ENCODE peak calls at places on chromosome 19, in eight cellular contexts. I is psoas muscle; W is hepatocyte; C is dorsolateral prefrontal cortex; Y is mammary epithelial cell; M is Peyer's patch; T is IMR-90; S is effector memory CD4-positive, alpha-beta T cell. K is an unnamed sample.

GRCh38 chr19:31372245-31372781 is 23.1 kb upstream of the TSHZ3 start:
- DNase-seq in I (no peak), T (no peak), C (no peak), Y (no peak), M (no peak), S (no peak), W (no peak), K (peak)

GRCh38 chr19:47102561-47103135 is 10.9 kb downstream of the ZC3H4 start:
- DNase-seq in W (no peak), T (no peak), I (no peak), C (no peak), S (no peak), M (no peak), Y (no peak), K (no peak)

GRCh38 chr19:46350758-46351159 is 3.9 kb downstream of the PPP5C start:
- DNase-seq in M (peak), I (no peak), W (no peak), S (no peak), Y (no peak), C (no peak), T (no peak), K (no peak)

GRCh38 chr19:53308339-53308811 is 25.2 kb upstream of the ZNF845 start:
- DNase-seq in S (no peak), C (no peak), M (no peak), T (no peak), W (peak), I (no peak), Y (no peak), K (no peak)

GRCh38 chr19:7705387-7706187 is 3.7 kb upstream of the FCER2 start:
- DNase-seq in S (peak), I (peak), T (no peak), M (peak), W (no peak), Y (no peak), C (no peak), K (peak)

GRCh38 chr19:47657719-47658118 is 48.8 kb downstream of the BICRA start:
- DNase-seq in W (peak), Y (no peak), M (no peak), S (no peak), C (no peak), T (no peak), I (peak), K (no peak)

GRCh38 chr19:38543807-38544568 is 73.8 kb downstream of the MAP4K1 start:
- DNase-seq in I (peak), Y (peak), C (peak), T (peak), S (no peak), M (peak), W (peak), K (no peak)

GRCh38 chr19:52234406-52234805 is 35.0 kb upstream of the ZNF766 start:
- DNase-seq in M (no peak), S (no peak), I (no peak), Y (no peak), C (no peak), W (no peak), T (no peak), K (no peak)

GRCh38 chr19:1355258-1355973 is 28.3 kb upstream of the NDUFS7 start:
- DNase-seq in C (peak), M (no peak), S (no peak), Y (peak), T (no peak), I (no peak), W (no peak), K (no peak)

GRCh38 chr19:37941820-37942515 is 35.0 kb downstream of the SIPA1L3 start:
- DNase-seq in M (no peak), C (peak), S (no peak), W (peak), T (no peak), Y (no peak), I (no peak), K (no peak)

GRCh38 chr19:737591-738093 is 13.3 kb upstream of the MISP start:
- DNase-seq in C (peak), Y (no peak), W (peak), S (peak), I (no peak), M (peak), T (peak), K (peak)

GRCh38 chr19:46919324-46919723 is 58.5 kb downstream of the ARHGAP35 start:
- DNase-seq in I (no peak), S (no peak), Y (peak), W (no peak), T (peak), C (no peak), M (no peak), K (no peak)

GRCh38 chr19:58368561-58369360 is 6.2 kb upstream of the ZNF497 start:
- DNase-seq in T (no peak), W (no peak), Y (no peak), I (peak), C (no peak), M (no peak), S (no peak), K (no peak)

GRCh38 chr19:50203281-50204080 is at the start of gene MYH14:
- DNase-seq in C (peak), M (no peak), W (peak), T (no peak), S (no peak), Y (no peak), I (peak), K (no peak)

GRCh38 chr19:29714371-29714952 is 599 bp downstream of the C19orf12 start:
- DNase-seq in W (no peak), Y (no peak), M (peak), I (no peak), S (peak), T (no peak), C (no peak), K (peak)

GRCh38 chr19:27750697-27751391 is 1462.1 kb downstream of the UQCRFS1 start:
- DNase-seq in I (no peak), C (no peak), M (no peak), W (no peak), S (no peak), Y (no peak), T (no peak), K (no peak)

GRCh38 chr19:16257509-16258002 is 59.8 kb downstream of the AP1M1 start:
- DNase-seq in M (no peak), W (no peak), I (no peak), C (no peak), Y (no peak), T (no peak), S (no peak), K (no peak)
- H3K27ac ChIP-seq in M (peak), W (no peak), I (no peak), C (no peak), Y (no peak), T (no peak), S (no peak), K (no peak)

GRCh38 chr19:17848598-17849292 is 963 bp upstream of the JAK3 start:
- DNase-seq in S (no peak), C (no peak), M (no peak), I (no peak), T (no peak), W (no peak), Y (no peak), K (no peak)
- H3K27ac ChIP-seq in S (peak), C (no peak), M (peak), I (no peak), T (no peak), W (no peak), Y (no peak), K (peak)

GRCh38 chr19:34363094-34363493 is 1.9 kb upstream of the GPI start:
- DNase-seq in W (no peak), Y (no peak), I (no peak), M (no peak), T (no peak), S (no peak), C (no peak), K (no peak)

GRCh38 chr19:34362679-34363069 is 2.3 kb upstream of the GPI start:
- DNase-seq in T (no peak), S (no peak), M (no peak), Y (no peak), W (no peak), C (no peak), I (no peak), K (no peak)

GRCh38 chr19:34359954-34360315 is 5.1 kb upstream of the GPI start:
- DNase-seq in M (no peak), Y (no peak), T (no peak), W (no peak), I (no peak), S (no peak), C (no peak), K (no peak)

GRCh38 chr19:34359140-34359953 is 5.6 kb upstream of the GPI start:
- DNase-seq in M (peak), I (peak), W (peak), T (peak), Y (peak), S (peak), C (peak), K (peak)

GRCh38 chr19:34360354-34360909 is 4.6 kb upstream of the GPI start:
- DNase-seq in M (no peak), C (no peak), Y (no peak), T (no peak), S (no peak), W (no peak), I (peak), K (no peak)
- H3K27ac ChIP-seq in M (no peak), C (no peak), Y (no peak), T (no peak), S (no peak), W (peak), I (peak), K (no peak)

DNA sequence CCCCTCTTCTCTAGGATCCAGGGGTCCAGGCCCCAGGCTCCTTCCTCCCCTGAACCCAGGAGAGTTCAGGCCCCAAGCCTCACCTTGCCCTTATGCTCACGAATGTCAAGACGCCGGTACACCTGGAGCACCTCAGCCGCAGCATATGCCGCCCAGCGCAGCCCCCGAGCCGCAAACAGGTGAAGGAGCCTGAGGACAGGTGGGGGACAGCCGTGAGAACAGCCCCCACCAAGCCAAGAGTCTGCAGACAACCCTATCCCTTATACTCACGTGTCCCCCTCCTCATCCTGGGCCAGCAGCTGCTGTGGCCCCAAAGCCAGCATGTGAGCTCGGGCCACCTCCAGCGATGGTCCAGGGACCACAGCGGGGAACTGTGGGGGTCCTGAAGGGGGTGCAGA is 3.7 kb downstream of the NFKBID start:
- DNase-seq in Y (no peak), W (no peak), M (no peak), T (no peak), S (no peak), I (no peak), C (no peak), K (no peak)
- H3K27ac ChIP-seq in Y (no peak), W (no peak), M (no peak), T (no peak), S (peak), I (no peak), C (no peak), K (no peak)

GRCh38 chr19:15672580-15673175 is at the start of gene CYP4F12:
- DNase-seq in Y (peak), M (peak), I (peak), T (no peak), S (no peak), C (no peak), W (peak), K (peak)
- H3K27ac ChIP-seq in Y (no peak), M (peak), I (no peak), T (no peak), S (peak), C (no peak), W (no peak), K (no peak)

GRCh38 chr19:16087940-16088339 is 11.6 kb downstream of the TPM4 start:
- DNase-seq in W (no peak), T (no peak), C (no peak), I (no peak), Y (no peak), S (no peak), M (no peak), K (no peak)

GRCh38 chr19:16088985-16089846 is 12.9 kb downstream of the TPM4 start:
- DNase-seq in Y (no peak), I (no peak), T (no peak), S (no peak), W (no peak), M (no peak), C (no peak), K (no peak)

GRCh38 chr19:16088351-16088984 is 12.2 kb downstream of the TPM4 start:
- DNase-seq in W (no peak), T (no peak), C (no peak), I (no peak), M (no peak), Y (no peak), S (no peak), K (no peak)

GRCh38 chr19:16084067-16084685 is 7.9 kb downstream of the TPM4 start:
- DNase-seq in S (no peak), I (no peak), M (no peak), T (no peak), W (no peak), C (no peak), Y (no peak), K (no peak)

GRCh38 chr19:16085115-16085514 is 8.8 kb downstream of the TPM4 start:
- DNase-seq in Y (peak), T (peak), W (no peak), I (no peak), C (no peak), M (no peak), S (no peak), K (no peak)
- H3K27ac ChIP-seq in Y (no peak), T (peak), W (no peak), I (no peak), C (no peak), M (no peak), S (peak), K (no peak)

GRCh38 chr19:3699741-3700241 is 477 bp downstream of the PIP5K1C start:
- DNase-seq in I (no peak), M (no peak), W (no peak), S (no peak), T (no peak), Y (no peak), C (no peak), K (peak)
- H3K27ac ChIP-seq in I (peak), M (peak), W (peak), S (peak), T (peak), Y (peak), C (peak), K (peak)

GRCh38 chr19:3359850-3360493 is 6.4 kb upstream of the NFIC start:
- DNase-seq in C (no peak), S (no peak), Y (no peak), I (no peak), M (no peak), T (no peak), W (peak), K (peak)
- H3K27ac ChIP-seq in C (peak), S (peak), Y (no peak), I (peak), M (peak), T (peak), W (peak), K (peak)

GRCh38 chr19:35169226-35169995 is 14.9 kb downstream of the FXYD5 start:
- DNase-seq in Y (peak), I (no peak), M (no peak), W (no peak), C (no peak), T (no peak), S (no peak), K (no peak)
- H3K27ac ChIP-seq in Y (peak), I (no peak), M (no peak), W (no peak), C (no peak), T (no peak), S (peak), K (no peak)

GRCh38 chr19:16340092-16340491 is 15.5 kb downstream of the KLF2 start:
- DNase-seq in C (no peak), I (no peak), S (no peak), M (no peak), Y (no peak), T (peak), W (no peak), K (no peak)

GRCh38 chr19:16338470-16339360 is 14.1 kb downstream of the KLF2 start:
- DNase-seq in M (peak), S (no peak), T (peak), C (no peak), Y (peak), I (no peak), W (no peak), K (peak)

GRCh38 chr19:16337809-16338469 is 13.3 kb downstream of the KLF2 start:
- DNase-seq in T (no peak), Y (no peak), C (no peak), W (no peak), S (no peak), I (no peak), M (no peak), K (no peak)

GRCh38 chr19:16340654-16341053 is 16.0 kb downstream of the KLF2 start:
- DNase-seq in I (no peak), S (no peak), W (no peak), M (no peak), Y (no peak), T (no peak), C (no peak), K (no peak)

DNA sequence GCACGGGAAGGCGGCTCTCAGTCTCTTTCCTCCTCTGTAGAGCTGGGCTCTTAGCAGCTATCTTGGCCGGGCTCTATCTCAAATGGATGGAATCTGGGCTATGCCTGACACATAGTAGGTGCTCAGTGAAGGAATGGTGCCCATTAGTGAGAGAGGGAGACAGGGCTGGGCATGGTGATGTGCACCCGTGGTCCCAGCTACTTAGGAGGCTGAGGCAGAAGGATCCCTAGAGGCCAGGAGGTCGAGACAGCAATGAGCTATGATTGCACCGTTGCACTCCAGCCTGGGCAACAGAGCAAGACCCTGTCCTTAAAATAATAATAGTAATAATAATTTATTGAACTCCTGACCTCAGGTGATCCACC is 14.7 kb downstream of the KLF2 start:
- DNase-seq in S (no peak), W (no peak), Y (no peak), T (no peak), I (no peak), M (no peak), C (no peak), K (no peak)
- H3K27ac ChIP-seq in S (peak), W (no peak), Y (no peak), T (peak), I (peak), M (no peak), C (no peak), K (peak)